ENCODE peak calls at places on chromosomes 2 and 18, in five cellular contexts. N, G, R, U and X are unnamed samples. For H3K36me3, the result is how much of the 10 kb centered on the place peaks cover.

GRCh38 chr2:42223067-42223636 is 54.0 kb downstream of the EML4 start:
- DNase-seq in N (no peak), G (no peak), R (no peak), U (no peak), X (no peak)

GRCh38 chr2:1841903-1842791 is 97.8 kb upstream of the PXDN start:
- DNase-seq in N (no peak), G (peak), R (no peak), U (no peak), X (no peak)

GRCh38 chr2:204108301-204108700 is 171.7 kb downstream of the ICOS start:
- DNase-seq in N (peak), G (peak), R (no peak), U (no peak), X (peak)

GRCh38 chr2:216388046-216388884 is 16.0 kb upstream of the MARCHF4 start:
- DNase-seq in N (no peak), G (no peak), R (peak), U (no peak), X (no peak)

GRCh38 chr2:130391058-130391871 is 35.4 kb downstream of the PTPN18 start:
- DNase-seq in N (peak), G (peak), R (no peak), U (peak), X (peak)

GRCh38 chr2:25699206-25699605 is 25.8 kb upstream of the DTNB start:
- DNase-seq in N (no peak), G (no peak), R (no peak), U (no peak), X (no peak)

GRCh38 chr2:128450211-128451015 is 131.7 kb upstream of the HS6ST1 start:
- DNase-seq in N (no peak), G (peak), R (no peak), U (no peak), X (no peak)

GRCh38 chr18:9737814-9738160 is 29.7 kb downstream of the RAB31 start:
- DNase-seq in N (no peak), G (no peak), R (no peak), U (peak), X (no peak)

DNA sequence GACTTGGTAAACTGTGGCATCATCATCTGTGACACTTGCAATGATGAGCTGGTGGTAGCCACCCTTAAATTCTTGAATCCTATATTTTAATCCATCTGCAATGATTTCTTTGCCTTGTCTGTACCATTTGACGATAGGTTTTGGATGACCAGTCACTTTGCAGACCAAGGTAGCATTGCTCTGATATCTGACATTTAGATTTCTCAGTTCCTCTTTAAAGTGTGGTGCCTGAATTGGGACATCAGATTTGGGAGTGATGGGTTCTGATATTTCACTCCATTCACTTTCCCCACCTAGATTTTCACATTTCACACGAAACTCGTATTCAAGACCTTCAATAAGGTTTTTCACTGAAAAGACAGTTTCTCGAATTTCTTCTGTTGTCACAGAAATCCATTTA is 55.8 kb downstream of the PLEKHA3 start:
- DNase-seq in N (no peak), G (no peak), R (no peak), U (no peak), X (no peak)
- H3K36me3 ChIP-seq in N (under half), G (half or more), R (under half), U (under half), X (under half)

DNA sequence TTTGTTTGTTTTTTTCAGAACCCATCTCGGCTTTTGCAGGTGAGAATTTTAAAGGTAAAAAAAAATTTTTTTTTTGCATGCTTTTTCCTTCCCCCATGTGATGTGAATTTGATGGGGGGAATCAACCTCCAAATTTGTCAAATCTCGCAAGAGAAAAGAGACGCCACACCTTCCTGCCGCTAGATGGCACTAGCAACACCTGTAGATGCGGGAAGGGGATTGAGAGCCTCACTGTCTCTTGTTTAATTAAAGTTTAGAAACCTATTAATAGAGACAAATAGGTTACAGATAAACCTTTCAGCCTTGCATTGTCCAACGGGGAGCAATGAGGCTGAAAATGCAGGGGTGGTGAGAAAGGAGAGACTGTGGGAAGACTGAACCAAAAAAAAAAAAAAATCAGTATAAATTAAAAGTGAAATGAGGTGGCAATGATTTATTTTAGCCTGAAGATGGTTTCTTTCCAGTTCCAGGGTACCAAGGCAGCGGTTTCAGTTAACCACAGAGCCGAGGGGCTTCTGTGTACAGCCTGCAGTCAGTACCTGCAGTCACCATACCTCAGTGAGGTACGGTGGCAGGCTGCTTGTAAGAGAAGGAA is 84.6 kb downstream of the NRP2 start:
- DNase-seq in N (peak), G (peak), R (no peak), U (peak), X (no peak)
- H3K36me3 ChIP-seq in N (under half), G (half or more), R (under half), U (under half), X (under half)

GRCh38 chr18:13625355-13625754 is 101.0 kb downstream of the FAM210A start:
- DNase-seq in N (no peak), G (peak), R (no peak), U (no peak), X (no peak)

GRCh38 chr18:13623348-13623747 is 103.0 kb downstream of the FAM210A start:
- DNase-seq in N (no peak), G (no peak), R (no peak), U (no peak), X (no peak)

GRCh38 chr18:13625843-13626543 is 100.4 kb downstream of the FAM210A start:
- DNase-seq in N (no peak), G (no peak), R (no peak), U (no peak), X (no peak)

GRCh38 chr18:13623871-13624270 is 102.5 kb downstream of the FAM210A start:
- DNase-seq in N (no peak), G (no peak), R (no peak), U (no peak), X (no peak)

DNA sequence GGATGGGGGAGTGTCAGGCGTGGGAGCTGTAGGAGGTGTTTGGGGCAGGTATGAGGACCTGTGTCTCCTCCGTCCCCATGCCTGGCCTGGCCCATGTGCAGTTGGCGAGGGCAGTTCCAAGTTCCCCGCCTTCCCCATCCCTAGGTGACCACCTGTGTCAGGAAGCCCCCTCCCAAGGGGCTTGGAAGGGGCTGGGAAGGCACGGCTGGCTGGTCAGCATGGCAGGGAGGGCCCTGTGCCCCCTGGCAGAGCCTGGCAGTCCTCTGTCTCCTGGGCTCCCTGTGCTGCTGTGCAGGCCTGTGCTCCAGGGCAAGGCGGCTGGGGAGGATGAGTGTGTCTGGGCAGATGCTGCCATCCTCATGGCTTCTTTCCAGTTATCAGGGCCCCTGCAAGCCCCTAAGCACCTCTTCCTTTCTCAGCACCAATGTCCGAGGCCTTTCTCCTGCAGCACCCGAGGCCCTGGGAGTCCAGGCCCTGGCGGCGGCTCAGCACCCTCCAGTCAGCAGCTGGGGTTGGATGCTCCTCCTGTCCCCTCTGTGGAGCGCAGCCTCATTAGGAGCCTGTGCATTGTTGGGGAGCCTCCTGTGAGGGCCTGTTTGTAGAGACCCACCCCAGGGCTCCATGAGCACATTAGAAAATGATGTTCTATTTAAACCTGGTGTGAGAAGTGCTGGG is 101.7 kb downstream of the FAM210A start:
- DNase-seq in N (no peak), G (no peak), R (no peak), U (no peak), X (no peak)
- H3K36me3 ChIP-seq in N (under half), G (under half), R (under half), U (under half), X (under half)

GRCh38 chr2:121359937-121360565 is 75.0 kb upstream of the TFCP2L1 start:
- DNase-seq in N (no peak), G (no peak), R (no peak), U (no peak), X (no peak)

GRCh38 chr2:121358291-121358690 is 73.3 kb upstream of the TFCP2L1 start:
- DNase-seq in N (no peak), G (no peak), R (no peak), U (no peak), X (no peak)

GRCh38 chr2:121360566-121361300 is 75.7 kb upstream of the TFCP2L1 start:
- DNase-seq in N (no peak), G (no peak), R (no peak), U (peak), X (no peak)

GRCh38 chr2:121356058-121356640 is 71.1 kb upstream of the TFCP2L1 start:
- DNase-seq in N (peak), G (peak), R (no peak), U (peak), X (no peak)

DNA sequence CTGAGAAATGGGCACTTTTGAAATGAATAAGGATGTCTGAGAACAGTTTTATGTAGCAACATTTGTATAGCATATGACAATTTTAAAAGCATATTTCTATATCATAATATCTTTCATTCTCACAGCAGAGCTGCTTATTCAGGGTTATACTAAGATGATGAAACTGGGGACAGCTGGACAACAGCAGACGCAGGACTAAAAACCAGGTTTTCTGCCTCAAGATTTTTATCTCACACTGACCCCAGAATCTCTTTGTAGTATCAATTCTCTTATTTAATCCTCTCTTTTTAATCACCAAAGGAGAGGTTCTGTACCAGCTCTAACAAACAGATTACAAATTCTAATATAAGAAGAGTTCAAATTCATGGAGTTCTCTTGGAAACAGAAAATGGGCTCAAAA is 74.2 kb upstream of the TFCP2L1 start:
- DNase-seq in N (no peak), G (no peak), R (no peak), U (no peak), X (no peak)
- H3K36me3 ChIP-seq in N (half or more), G (half or more), R (under half), U (under half), X (under half)

GRCh38 chr2:214706986-214707385 is 102.5 kb downstream of the BARD1 start:
- DNase-seq in N (no peak), G (peak), R (no peak), U (peak), X (no peak)
- H3K36me3 ChIP-seq in N (under half), G (under half), R (under half), U (under half), X (under half)